ENCODE peak calls at places on chromosomes 3 and 15, in four cellular contexts. W is astrocyte, K is small intestine, H is fibroblast of the aortic adventitia. O is an unnamed sample.

GRCh38 chr15:51793521-51793920 is 35.9 kb upstream of the TMOD3 start:
- DNase-seq in H (peak; percentile 89), W (no peak), K (no peak), O (no peak)

GRCh38 chr3:43144811-43145490 is 39.1 kb upstream of the POMGNT2 start:
- DNase-seq in H (peak; percentile 78), W (peak; percentile 44), K (no peak), O (no peak)

GRCh38 chr3:122857019-122857418 is 62.1 kb downstream of the SLC49A4 start:
- DNase-seq in H (peak; percentile 78), W (peak; percentile 7), K (no peak), O (no peak)

GRCh38 chr3:23859012-23859743 is 53.4 kb downstream of the UBE2E1 start:
- DNase-seq in W (no peak), H (peak; percentile 27), K (no peak), O (peak; percentile 15)

GRCh38 chr3:51706788-51707731 is at the start of gene GRM2:
- DNase-seq in K (peak; percentile 54), H (peak; percentile 84), W (peak; percentile 77), O (peak; percentile 92)

GRCh38 chr15:50765202-50765967 is at the start of gene SPPL2A:
- DNase-seq in W (peak; percentile 81), H (peak; percentile 88), K (peak; percentile 85), O (peak; percentile 85)

GRCh38 chr3:50164056-50164455 is 8.9 kb downstream of the SEMA3F start:
- DNase-seq in H (peak; percentile 98), K (no peak), W (peak; percentile 92), O (no peak)

GRCh38 chr3:5191555-5192304 is 4.2 kb downstream of the EDEM1 start:
- DNase-seq in K (no peak), W (no peak), H (no peak), O (no peak)

GRCh38 chr3:52357151-52358080 is 41.3 kb downstream of the DNAH1 start:
- DNase-seq in K (no peak), W (no peak), H (no peak), O (peak; percentile 60)

GRCh38 chr15:80480171-80480811 is 76.1 kb downstream of the ARNT2 start:
- DNase-seq in K (no peak), W (peak; percentile 56), H (peak; percentile 96), O (peak; percentile 82)

GRCh38 chr3:108342829-108343478 is 46.6 kb downstream of the HHLA2 start:
- DNase-seq in K (no peak), W (peak; percentile 83), H (peak; percentile 84), O (no peak)

GRCh38 chr15:50116477-50116876 is 2.6 kb downstream of the ATP8B4 start:
- DNase-seq in H (peak; percentile 27), K (no peak), W (no peak), O (peak; percentile 34)

GRCh38 chr3:184230081-184230602 is 757 bp downstream of the VWA5B2 start:
- DNase-seq in K (no peak), W (no peak), H (no peak), O (peak; percentile 34)

GRCh38 chr3:156353535-156353934 is 201.4 kb downstream of the SSR3 start:
- DNase-seq in H (peak; percentile 22), K (no peak), W (no peak), O (no peak)

GRCh38 chr3:5330152-5330810 is 142.8 kb downstream of the EDEM1 start:
- DNase-seq in H (peak; percentile 0), W (peak; percentile 79), K (no peak), O (no peak)

GRCh38 chr15:83515171-83515570 is 68.0 kb downstream of the SH3GL3 start:
- DNase-seq in W (no peak), H (no peak), K (no peak), O (no peak)

GRCh38 chr3:63900459-63900858 is 11.7 kb downstream of the SCAANT1 start:
- DNase-seq in W (no peak), K (no peak), H (no peak), O (no peak)

GRCh38 chr15:63331456-63331855 is 50.2 kb downstream of the CA12 start:
- DNase-seq in K (no peak), H (no peak), W (peak; percentile 33), O (no peak)

GRCh38 chr3:139280027-139280671 is 63.7 kb upstream of the MRPS22 start:
- DNase-seq in W (no peak), H (no peak), K (no peak), O (no peak)

GRCh38 chr3:65265511-65265910 is 577.7 kb upstream of the ADAMTS9 start:
- DNase-seq in H (no peak), W (peak; percentile 10), K (no peak), O (no peak)

GRCh38 chr3:151743860-151744259 is 10.1 kb downstream of the AADACL2 start:
- DNase-seq in K (no peak), W (no peak), H (no peak), O (no peak)

GRCh38 chr3:61561374-61562041 is at the start of gene PTPRG:
- DNase-seq in W (peak; percentile 94), H (peak; percentile 96), K (peak; percentile 90), O (peak; percentile 88)

GRCh38 chr3:70053293-70053692 is 53.8 kb downstream of the SAMMSON start:
- DNase-seq in H (no peak), W (no peak), K (no peak), O (no peak)

GRCh38 chr3:2968475-2968874 is 141.7 kb downstream of the IL5RA start:
- DNase-seq in K (no peak), W (no peak), H (no peak), O (no peak)

GRCh38 chr15:95170587-95171380 is 939.4 kb downstream of the MCTP2 start:
- DNase-seq in H (no peak), K (no peak), W (no peak), O (no peak)

GRCh38 chr3:94394885-94395284 is 332.0 kb downstream of the NSUN3 start:
- DNase-seq in K (no peak), H (no peak), W (no peak), O (no peak)

GRCh38 chr15:58383876-58384275 is 47.9 kb upstream of the LIPC start:
- DNase-seq in H (no peak), K (no peak), W (no peak), O (no peak)

GRCh38 chr15:26628071-26628470 is 144.8 kb downstream of the GABRB3 start:
- DNase-seq in H (no peak), K (no peak), W (no peak), O (no peak)

GRCh38 chr3:9826815-9827574 is 16.8 kb downstream of the RPUSD3 start:
- DNase-seq in W (no peak), H (no peak), K (peak; percentile 65), O (peak; percentile 61)

GRCh38 chr3:128076465-128076782 is 24.2 kb downstream of the SEC61A1 start:
- DNase-seq in K (peak; percentile 15), W (no peak), H (no peak), O (no peak)
- H3K4me3 ChIP-seq in K (peak overlapping the region; percentile 57), W (peak overlapping the region; percentile 12), H (peak overlapping the region; percentile 28), O (peak overlapping the region; percentile 47)

GRCh38 chr3:54240319-54240718 is 118.0 kb downstream of the CACNA2D3 start:
- DNase-seq in H (no peak), K (no peak), W (no peak), O (no peak)

GRCh38 chr3:54237788-54238502 is 115.6 kb downstream of the CACNA2D3 start:
- DNase-seq in W (no peak), H (no peak), K (no peak), O (no peak)

GRCh38 chr3:54243960-54244359 is 121.6 kb downstream of the CACNA2D3 start:
- DNase-seq in K (no peak), W (no peak), H (no peak), O (no peak)

DNA sequence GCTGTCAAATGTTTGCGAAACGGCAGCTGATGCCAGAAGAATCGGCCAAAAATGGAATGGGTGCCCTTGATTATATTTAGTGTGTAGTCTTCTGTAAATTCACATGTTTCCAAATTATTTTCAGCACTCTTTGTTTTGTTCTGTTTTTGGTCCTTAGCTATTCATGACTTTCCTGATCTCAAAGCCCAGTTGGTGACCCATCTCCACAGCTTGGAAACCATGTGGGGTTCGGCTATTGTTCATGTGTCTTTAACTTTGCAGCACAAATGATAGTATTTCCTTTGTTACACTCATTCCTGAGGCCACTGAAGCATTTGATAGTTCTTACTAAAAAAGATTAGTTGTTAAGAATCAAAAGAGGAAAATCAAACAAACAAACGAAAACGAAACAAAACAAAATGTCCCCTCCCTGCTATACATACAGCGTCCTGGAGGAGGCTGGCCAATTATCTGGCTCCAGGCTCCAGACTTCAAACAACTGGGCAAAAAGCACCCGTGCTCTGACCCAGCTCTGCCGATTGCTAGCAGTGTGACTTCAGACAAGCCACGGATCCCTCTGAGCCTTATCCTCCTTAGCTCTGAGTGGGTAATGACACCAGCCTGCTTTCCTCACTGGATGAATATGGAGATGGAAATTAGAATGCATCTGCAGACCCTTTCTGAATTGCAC is 121.0 kb downstream of the CACNA2D3 start:
- DNase-seq in K (no peak), W (no peak), H (no peak), O (no peak)
- H3K4me3 ChIP-seq in K (no peak overlapping the region), W (no peak overlapping the region), H (no peak overlapping the region), O (no peak overlapping the region)

GRCh38 chr3:197458906-197459470 is 96.8 kb downstream of the BDH1 start:
- DNase-seq in W (no peak), H (no peak), K (peak; percentile 27), O (no peak)

GRCh38 chr3:197462808-197463207 is 93.0 kb downstream of the BDH1 start:
- DNase-seq in H (no peak), W (no peak), K (no peak), O (no peak)

GRCh38 chr3:197458179-197458707 is 97.5 kb downstream of the BDH1 start:
- DNase-seq in K (peak; percentile 80), H (no peak), W (no peak), O (no peak)

GRCh38 chr3:197460639-197461038 is 95.1 kb downstream of the BDH1 start:
- DNase-seq in H (no peak), K (no peak), W (no peak), O (no peak)

DNA sequence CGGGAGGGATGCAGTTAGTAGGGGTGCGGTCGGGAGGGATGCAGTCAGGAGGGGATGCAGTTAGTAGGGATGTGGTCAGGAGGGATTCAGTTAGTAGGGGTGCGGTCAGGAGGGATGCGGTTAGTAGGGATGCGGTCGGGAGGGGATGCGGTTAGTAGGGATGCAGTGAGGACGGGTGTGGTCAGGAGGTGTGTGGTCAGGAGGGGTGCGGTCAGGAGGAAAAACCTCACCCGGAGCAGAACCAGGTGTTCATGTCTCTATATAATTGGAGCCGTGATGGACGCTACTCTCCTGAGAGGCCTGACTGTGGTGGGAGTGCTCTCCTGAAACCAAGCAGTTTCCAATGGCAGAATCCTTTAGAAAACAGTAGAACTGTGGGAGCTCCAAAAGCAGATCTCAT is 95.8 kb downstream of the BDH1 start:
- DNase-seq in K (no peak), H (no peak), W (no peak), O (no peak)
- H3K4me3 ChIP-seq in K (no peak overlapping the region), H (no peak overlapping the region), W (no peak overlapping the region), O (no peak overlapping the region)

GRCh38 chr3:120440001-120440703 is 10.6 kb downstream of the FSTL1 start:
- DNase-seq in W (peak; percentile 73), K (no peak), H (no peak), O (no peak)

GRCh38 chr3:120438971-120439370 is 11.8 kb downstream of the FSTL1 start:
- DNase-seq in K (no peak), H (peak; percentile 95), W (peak; percentile 86), O (peak; percentile 40)

GRCh38 chr3:120437559-120437958 is 13.2 kb downstream of the FSTL1 start:
- DNase-seq in H (no peak), W (no peak), K (no peak), O (no peak)

GRCh38 chr3:120436523-120437050 is 14.2 kb downstream of the FSTL1 start:
- DNase-seq in H (no peak), K (no peak), W (no peak), O (no peak)

DNA sequence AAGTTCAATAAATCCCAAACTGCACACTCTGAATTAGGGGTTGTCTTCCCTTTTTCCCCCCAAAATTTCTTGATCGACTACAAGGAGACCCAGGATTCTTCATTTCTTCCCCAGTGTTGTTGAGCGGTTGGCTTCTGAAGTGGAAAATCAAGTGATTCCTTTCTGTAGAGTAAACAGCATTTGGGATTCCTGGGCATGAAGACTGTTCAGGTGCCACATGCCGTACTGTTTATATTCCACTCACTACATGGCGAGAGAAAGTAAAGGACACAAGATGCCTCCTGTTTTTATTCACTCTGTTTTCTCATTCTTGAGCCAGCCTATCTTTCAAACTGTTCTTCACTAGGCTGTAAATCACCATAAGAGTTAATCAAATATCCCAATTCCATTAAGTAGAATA is 12.6 kb downstream of the FSTL1 start:
- DNase-seq in K (no peak), W (no peak), H (no peak), O (no peak)
- H3K4me3 ChIP-seq in K (no peak overlapping the region), W (no peak overlapping the region), H (no peak overlapping the region), O (no peak overlapping the region)